ENCODE peak calls at places on chromosomes 13 and 19, in six cellular contexts. One of them, this sample, is unnamed.
A peak's percentile ranks its signal among the peaks of the same experiment; 100 is the strongest.

GRCh38 chr13:21501709-21502108 is 42.6 kb upstream of the ZDHHC20 start:
- DNase-seq in IMR-90: no peak
- DNase-seq in mesenchymal stem cell: no peak
- DNase-seq in neuronal stem cell: no peak
- DNase-seq in H9: peak; percentile 38
- DNase-seq in H1: no peak
- DNase-seq in this sample: no peak

GRCh38 chr13:31885994-31886393 is 145.6 kb upstream of the FRY start:
- DNase-seq in neuronal stem cell: no peak
- DNase-seq in H1: no peak
- DNase-seq in mesenchymal stem cell: peak; percentile 18
- DNase-seq in H9: no peak
- DNase-seq in IMR-90: peak; percentile 4
- DNase-seq in this sample: peak; percentile 30

GRCh38 chr19:43524922-43525835 is 1.8 kb downstream of the ETHE1 start:
- DNase-seq in H1: peak; percentile 63
- DNase-seq in IMR-90: peak; percentile 32
- DNase-seq in mesenchymal stem cell: peak; percentile 50
- DNase-seq in neuronal stem cell: no peak
- DNase-seq in H9: peak; percentile 64
- DNase-seq in this sample: peak; percentile 62

GRCh38 chr19:45444318-45445041 is 20.8 kb upstream of the ERCC1 start:
- DNase-seq in mesenchymal stem cell: peak; percentile 94
- DNase-seq in H1: peak; percentile 96
- DNase-seq in neuronal stem cell: peak; percentile 88
- DNase-seq in IMR-90: peak; percentile 70
- DNase-seq in H9: peak; percentile 95
- DNase-seq in this sample: peak; percentile 94

GRCh38 chr13:47433461-47434005 is 536.7 kb upstream of the HTR2A start:
- DNase-seq in H9: no peak
- DNase-seq in IMR-90: peak; percentile 65
- DNase-seq in neuronal stem cell: no peak
- DNase-seq in H1: no peak
- DNase-seq in mesenchymal stem cell: peak; percentile 31
- DNase-seq in this sample: no peak

GRCh38 chr13:39148513-39148961 is 110.3 kb downstream of the NHLRC3 start:
- DNase-seq in IMR-90: no peak
- DNase-seq in neuronal stem cell: no peak
- DNase-seq in mesenchymal stem cell: peak; percentile 88
- DNase-seq in H1: no peak
- DNase-seq in H9: no peak
- DNase-seq in this sample: peak; percentile 43

GRCh38 chr13:99471231-99472202 is 29.8 kb upstream of the TM9SF2 start:
- DNase-seq in H1: no peak
- DNase-seq in neuronal stem cell: no peak
- DNase-seq in IMR-90: peak; percentile 30
- DNase-seq in mesenchymal stem cell: no peak
- DNase-seq in H9: no peak
- DNase-seq in this sample: no peak

GRCh38 chr13:22499919-22500318 is 680.9 kb upstream of the SGCG start:
- DNase-seq in H1: no peak
- DNase-seq in IMR-90: no peak
- DNase-seq in mesenchymal stem cell: no peak
- DNase-seq in H9: no peak
- DNase-seq in neuronal stem cell: no peak
- DNase-seq in this sample: no peak

GRCh38 chr19:43526884-43527859 is at the start of gene ETHE1:
- DNase-seq in mesenchymal stem cell: peak; percentile 76
- DNase-seq in IMR-90: peak; percentile 31
- DNase-seq in H9: peak; percentile 81
- DNase-seq in H1: peak; percentile 92
- DNase-seq in neuronal stem cell: peak; percentile 65
- DNase-seq in this sample: peak; percentile 70

GRCh38 chr13:75938811-75939525 is 302.8 kb downstream of the LMO7 start:
- DNase-seq in IMR-90: peak; percentile 19
- DNase-seq in H1: no peak
- DNase-seq in neuronal stem cell: no peak
- DNase-seq in H9: no peak
- DNase-seq in mesenchymal stem cell: no peak
- DNase-seq in this sample: no peak

GRCh38 chr13:42396501-42396900 is 124.5 kb downstream of the AKAP11 start:
- DNase-seq in neuronal stem cell: no peak
- DNase-seq in mesenchymal stem cell: no peak
- DNase-seq in H9: no peak
- DNase-seq in IMR-90: no peak
- DNase-seq in H1: no peak
- DNase-seq in this sample: no peak

GRCh38 chr13:24180743-24181384 is 20.3 kb downstream of the SPATA13 start:
- DNase-seq in H1: peak; percentile 1
- DNase-seq in neuronal stem cell: no peak
- DNase-seq in IMR-90: peak; percentile 79
- DNase-seq in H9: no peak
- DNase-seq in mesenchymal stem cell: peak; percentile 67
- DNase-seq in this sample: no peak

GRCh38 chr19:36687214-36688056 is at the start of gene ZNF567:
- DNase-seq in IMR-90: peak; percentile 93
- DNase-seq in H1: peak; percentile 99
- DNase-seq in neuronal stem cell: peak; percentile 95
- DNase-seq in H9: peak; percentile 97
- DNase-seq in mesenchymal stem cell: peak; percentile 89
- DNase-seq in this sample: peak; percentile 97

GRCh38 chr13:71702253-71702652 is 164.8 kb downstream of the DACH1 start:
- DNase-seq in H1: no peak
- DNase-seq in IMR-90: no peak
- DNase-seq in mesenchymal stem cell: no peak
- DNase-seq in H9: no peak
- DNase-seq in neuronal stem cell: no peak
- DNase-seq in this sample: no peak

GRCh38 chr13:67048084-67048792 is 181.9 kb downstream of the PCDH9 start:
- DNase-seq in H9: no peak
- DNase-seq in H1: no peak
- DNase-seq in neuronal stem cell: no peak
- DNase-seq in IMR-90: peak; percentile 93
- DNase-seq in mesenchymal stem cell: peak; percentile 80
- DNase-seq in this sample: no peak

GRCh38 chr13:24274452-24274971 is 34.9 kb upstream of the C1QTNF9 start:
- DNase-seq in neuronal stem cell: no peak
- DNase-seq in mesenchymal stem cell: peak; percentile 86
- DNase-seq in H9: no peak
- DNase-seq in H1: no peak
- DNase-seq in IMR-90: peak; percentile 59
- DNase-seq in this sample: peak; percentile 7

GRCh38 chr19:1986357-1987162 is 29.0 kb downstream of the BTBD2 start:
- DNase-seq in mesenchymal stem cell: no peak
- DNase-seq in neuronal stem cell: no peak
- DNase-seq in IMR-90: no peak
- DNase-seq in H9: peak; percentile 34
- DNase-seq in H1: no peak
- DNase-seq in this sample: no peak

GRCh38 chr13:82374719-82375118 is 1507.6 kb downstream of the SLITRK1 start:
- DNase-seq in mesenchymal stem cell: no peak
- DNase-seq in H1: no peak
- DNase-seq in neuronal stem cell: no peak
- DNase-seq in H9: no peak
- DNase-seq in IMR-90: no peak
- DNase-seq in this sample: no peak

GRCh38 chr19:55463583-55464031 is 944 bp downstream of the C19orf85 start:
- DNase-seq in H9: no peak
- DNase-seq in mesenchymal stem cell: no peak
- DNase-seq in H1: no peak
- DNase-seq in IMR-90: no peak
- DNase-seq in neuronal stem cell: no peak
- DNase-seq in this sample: no peak

GRCh38 chr13:33349314-33349995 is 63.9 kb upstream of the STARD13 start:
- DNase-seq in H9: peak; percentile 47
- DNase-seq in neuronal stem cell: peak; percentile 3
- DNase-seq in mesenchymal stem cell: peak; percentile 77
- DNase-seq in IMR-90: no peak
- DNase-seq in H1: no peak
- DNase-seq in this sample: no peak

GRCh38 chr13:49828452-49828851 is 36.0 kb upstream of the KPNA3 start:
- DNase-seq in IMR-90: no peak
- DNase-seq in mesenchymal stem cell: no peak
- DNase-seq in neuronal stem cell: no peak
- DNase-seq in H1: no peak
- DNase-seq in H9: no peak
- DNase-seq in this sample: no peak

GRCh38 chr19:54297759-54298305 is 15.1 kb downstream of the LILRA5 start:
- DNase-seq in H1: no peak
- DNase-seq in IMR-90: no peak
- DNase-seq in neuronal stem cell: no peak
- DNase-seq in mesenchymal stem cell: no peak
- DNase-seq in H9: no peak
- DNase-seq in this sample: no peak

GRCh38 chr13:44698076-44698475 is 121.9 kb upstream of the TSC22D1 start:
- DNase-seq in H1: no peak
- DNase-seq in mesenchymal stem cell: no peak
- DNase-seq in neuronal stem cell: peak; percentile 12
- DNase-seq in IMR-90: no peak
- DNase-seq in H9: no peak
- DNase-seq in this sample: no peak
- H3K14ac ChIP-seq in H1: no peak overlapping the region
- H3K14ac ChIP-seq in mesenchymal stem cell: no peak overlapping the region
- H3K14ac ChIP-seq in neuronal stem cell: no peak overlapping the region
- H3K14ac ChIP-seq in IMR-90: no peak overlapping the region
- H3K14ac ChIP-seq in H9: no peak overlapping the region
- H3K14ac ChIP-seq in this sample: no peak overlapping the region

DNA sequence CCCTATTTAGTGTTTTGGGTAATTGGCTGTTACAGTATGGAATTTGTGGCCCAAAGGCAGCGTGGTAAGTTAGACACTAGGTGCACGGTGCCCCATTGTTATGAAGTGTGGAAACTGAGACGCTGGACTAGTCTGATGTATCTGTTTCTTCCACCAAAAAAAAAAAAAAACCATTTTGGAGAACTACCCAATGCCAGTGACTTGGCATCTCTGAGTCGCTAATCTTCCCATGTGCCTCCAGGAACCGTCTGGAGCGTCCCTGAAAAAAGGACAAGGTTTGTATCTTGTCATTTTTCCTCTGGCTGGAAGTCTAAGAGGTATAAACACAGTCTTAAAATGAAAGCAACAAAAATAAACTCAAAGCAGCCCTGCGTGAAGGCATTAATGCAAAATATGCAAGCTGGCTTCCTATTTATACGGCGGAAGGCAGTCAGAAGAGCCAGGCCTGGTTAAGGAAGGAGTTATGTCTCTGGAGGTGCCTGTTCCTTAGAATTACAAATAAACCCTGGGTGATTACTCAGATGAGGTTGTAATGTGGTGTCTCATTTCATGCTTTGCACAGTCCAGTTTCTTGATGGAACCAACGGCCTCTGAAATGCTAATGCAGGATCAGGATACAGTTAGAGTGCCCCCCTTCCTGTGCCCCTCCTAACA is 20.2 kb downstream of the ACTN4 start:
- DNase-seq in H1: no peak
- DNase-seq in mesenchymal stem cell: peak; percentile 93
- DNase-seq in H9: no peak
- DNase-seq in IMR-90: peak; percentile 95
- DNase-seq in neuronal stem cell: no peak
- DNase-seq in this sample: no peak
- H3K14ac ChIP-seq in H1: no peak overlapping the region
- H3K14ac ChIP-seq in mesenchymal stem cell: no peak overlapping the region
- H3K14ac ChIP-seq in H9: no peak overlapping the region
- H3K14ac ChIP-seq in IMR-90: peak overlapping the region; percentile 99
- H3K14ac ChIP-seq in neuronal stem cell: no peak overlapping the region
- H3K14ac ChIP-seq in this sample: no peak overlapping the region

DNA sequence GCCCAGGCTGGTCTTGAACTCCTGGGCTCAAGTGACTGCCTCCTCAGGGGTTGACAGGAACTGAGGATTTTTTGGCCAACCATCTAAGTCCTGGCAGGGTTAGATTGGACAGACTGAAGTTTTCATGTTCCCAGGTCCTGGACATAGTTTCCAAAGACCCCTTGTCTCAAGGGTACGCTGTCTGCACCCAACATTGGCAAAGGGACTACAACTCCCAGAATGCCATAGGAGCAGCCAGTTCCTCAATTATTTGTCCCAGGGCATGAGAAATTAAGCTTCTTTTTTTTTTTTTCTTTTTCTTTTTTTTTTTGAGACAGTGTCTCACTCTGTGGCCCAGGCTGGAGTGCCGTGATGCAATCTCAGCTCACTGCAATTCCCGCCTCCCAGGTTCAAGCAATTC is 6.9 kb downstream of the GYS1 start:
- DNase-seq in neuronal stem cell: no peak
- DNase-seq in H9: no peak
- DNase-seq in IMR-90: no peak
- DNase-seq in mesenchymal stem cell: no peak
- DNase-seq in H1: no peak
- DNase-seq in this sample: no peak
- H3K14ac ChIP-seq in neuronal stem cell: no peak overlapping the region
- H3K14ac ChIP-seq in H9: no peak overlapping the region
- H3K14ac ChIP-seq in IMR-90: no peak overlapping the region
- H3K14ac ChIP-seq in mesenchymal stem cell: no peak overlapping the region
- H3K14ac ChIP-seq in H1: no peak overlapping the region
- H3K14ac ChIP-seq in this sample: no peak overlapping the region

GRCh38 chr19:17966115-17966455 is 822 bp upstream of the KCNN1 start:
- DNase-seq in H1: no peak
- DNase-seq in IMR-90: no peak
- DNase-seq in H9: no peak
- DNase-seq in mesenchymal stem cell: no peak
- DNase-seq in neuronal stem cell: no peak
- DNase-seq in this sample: no peak

GRCh38 chr19:17967258-17968051 is 548 bp downstream of the KCNN1 start:
- DNase-seq in H9: no peak
- DNase-seq in H1: peak; percentile 57
- DNase-seq in neuronal stem cell: no peak
- DNase-seq in mesenchymal stem cell: no peak
- DNase-seq in IMR-90: no peak
- DNase-seq in this sample: no peak

GRCh38 chr19:17965370-17966114 is 1.4 kb upstream of the KCNN1 start:
- DNase-seq in H1: no peak
- DNase-seq in IMR-90: no peak
- DNase-seq in H9: no peak
- DNase-seq in mesenchymal stem cell: no peak
- DNase-seq in neuronal stem cell: no peak
- DNase-seq in this sample: peak; percentile 18

GRCh38 chr19:17966497-17967257 is at the start of gene KCNN1:
- DNase-seq in IMR-90: no peak
- DNase-seq in neuronal stem cell: no peak
- DNase-seq in H9: no peak
- DNase-seq in mesenchymal stem cell: no peak
- DNase-seq in H1: peak; percentile 83
- DNase-seq in this sample: no peak

DNA sequence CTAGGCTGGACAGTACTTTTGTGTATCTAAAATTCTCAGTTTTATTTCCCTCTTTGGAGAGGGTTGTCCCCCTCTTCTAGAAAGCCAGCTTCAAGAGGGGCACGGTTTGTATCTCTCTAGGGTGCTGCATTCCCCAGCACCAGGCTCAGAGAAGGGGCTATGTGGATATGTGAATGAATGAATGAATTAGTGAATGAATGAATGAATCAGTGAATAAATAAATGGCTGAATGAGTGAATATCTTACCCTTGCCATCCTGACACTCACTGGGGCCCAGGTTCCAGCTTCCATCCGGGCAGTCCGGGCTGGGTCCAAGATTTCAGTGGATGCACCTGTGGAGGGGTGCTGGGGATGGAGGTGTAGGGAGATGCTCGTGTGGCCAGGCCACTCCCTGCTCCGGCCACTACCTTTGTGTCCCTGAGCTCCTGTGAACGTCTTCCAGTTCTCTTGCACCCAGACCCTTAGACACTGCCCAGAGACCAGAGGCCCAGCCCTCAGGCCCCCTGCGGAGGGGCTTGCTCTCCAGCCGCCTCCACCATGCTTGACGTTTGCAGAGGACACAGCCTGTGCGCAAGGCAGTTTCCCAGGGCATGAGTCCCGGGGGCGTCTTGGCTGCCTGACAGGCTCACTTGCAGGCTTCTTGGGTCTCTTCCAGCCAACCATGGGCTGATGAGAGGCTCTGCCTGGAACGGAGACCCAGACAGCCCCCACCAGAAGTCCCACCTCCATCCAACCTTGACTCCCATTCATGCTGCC is 2.8 kb upstream of the KCNN1 start:
- DNase-seq in mesenchymal stem cell: no peak
- DNase-seq in IMR-90: no peak
- DNase-seq in neuronal stem cell: no peak
- DNase-seq in H9: no peak
- DNase-seq in H1: no peak
- DNase-seq in this sample: no peak
- H3K14ac ChIP-seq in mesenchymal stem cell: no peak overlapping the region
- H3K14ac ChIP-seq in IMR-90: no peak overlapping the region
- H3K14ac ChIP-seq in neuronal stem cell: no peak overlapping the region
- H3K14ac ChIP-seq in H9: no peak overlapping the region
- H3K14ac ChIP-seq in H1: no peak overlapping the region
- H3K14ac ChIP-seq in this sample: no peak overlapping the region